ENCODE peak calls at places on chromosomes 12 and 14, in ten cellular contexts. Q, M, X, I, N, R, C, J, U and Z are unnamed samples.

GRCh38 chr12:47373554-47374150 is 293.9 kb upstream of the AMIGO2 start:
- DNase-seq in Q (no peak), M (no peak), X (no peak), I (no peak), N (no peak), R (no peak), C (peak), J (no peak), U (no peak), Z (no peak)

GRCh38 chr14:74083161-74083560 is 1.1 kb downstream of the ALDH6A1 start:
- DNase-seq in Q (no peak), M (no peak), X (no peak), I (no peak), N (no peak), R (no peak), C (no peak), J (no peak), U (no peak), Z (no peak)

GRCh38 chr14:51014625-51015024 is 70.3 kb upstream of the PYGL start:
- DNase-seq in Q (no peak), M (no peak), X (no peak), I (no peak), N (no peak), R (no peak), C (peak), J (no peak), U (no peak), Z (no peak)

GRCh38 chr12:69123311-69123710 is 116.1 kb upstream of the CPSF6 start:
- DNase-seq in Q (no peak), M (no peak), X (no peak), I (no peak), N (no peak), R (no peak), C (no peak), J (no peak), U (no peak), Z (no peak)

GRCh38 chr14:88929656-88930436 is 105.4 kb downstream of the TTC8 start:
- DNase-seq in Q (no peak), M (no peak), X (no peak), I (no peak), N (no peak), R (no peak), C (peak), J (no peak), U (no peak), Z (no peak)

GRCh38 chr14:67510836-67511235 is 22.3 kb upstream of the PLEKHH1 start:
- DNase-seq in Q (no peak), M (no peak), X (no peak), I (no peak), N (no peak), R (no peak), C (no peak), J (no peak), U (no peak), Z (no peak)

GRCh38 chr12:23950011-23950774 is 723 bp upstream of the SOX5 start:
- DNase-seq in Q (no peak), M (no peak), X (no peak), I (no peak), N (no peak), R (no peak), C (peak), J (peak), U (no peak), Z (no peak)

GRCh38 chr12:92987846-92988621 is 58.9 kb upstream of the EEA1 start:
- DNase-seq in Q (no peak), M (no peak), X (no peak), I (no peak), N (no peak), R (no peak), C (peak), J (no peak), U (no peak), Z (no peak)

GRCh38 chr14:78758333-78758732 is 588.2 kb downstream of the NRXN3 start:
- DNase-seq in Q (peak), M (peak), X (no peak), I (no peak), N (peak), R (no peak), C (peak), J (peak), U (no peak), Z (no peak)

GRCh38 chr12:2138294-2138693 is 85.5 kb downstream of the CACNA1C start:
- DNase-seq in Q (no peak), M (no peak), X (no peak), I (no peak), N (no peak), R (no peak), C (no peak), J (no peak), U (no peak), Z (no peak)

GRCh38 chr14:66003082-66003740 is 483.0 kb upstream of the CCDC196 start:
- DNase-seq in Q (no peak), M (no peak), X (no peak), I (no peak), N (no peak), R (no peak), C (no peak), J (no peak), U (no peak), Z (no peak)

GRCh38 chr14:76918751-76919421 is 92.7 kb downstream of the LRRC74A start:
- DNase-seq in Q (peak), M (no peak), X (peak), I (peak), N (peak), R (peak), C (peak), J (peak), U (no peak), Z (peak)

GRCh38 chr12:99658950-99659349 is 11.4 kb downstream of the GARIN6 start:
- DNase-seq in Q (peak), M (no peak), X (no peak), I (no peak), N (no peak), R (no peak), C (no peak), J (no peak), U (no peak), Z (no peak)